ENCODE peak calls at places on chromosomes 16 and 17, in nine cellular contexts. U is transverse colon, R is keratinocyte, L is mucosa of descending colon, B is heart left ventricle, P is neural crest cell, X is neural progenitor cell, Q is GM12865, C is foreskin keratinocyte. H is an unnamed sample.
A peak's percentile ranks its signal among the peaks of the same experiment; 100 is the strongest.

GRCh38 chr16:426115-426905 is 861 bp downstream of the RAB11FIP3 start:
- DNase-seq in U (peak; percentile 25), R (no peak), L (peak; percentile 48), B (peak; percentile 27), P (no peak), X (peak; percentile 42), Q (peak; percentile 31), C (no peak), H (peak; percentile 38)

GRCh38 chr16:57137566-57138273 is 45.3 kb downstream of the CPNE2 start:
- DNase-seq in U (no peak), R (no peak), L (peak; percentile 24), B (no peak), P (no peak), X (no peak), Q (no peak), C (no peak), H (no peak)

GRCh38 chr17:78110363-78111011 is 18.1 kb downstream of the TMC6 start:
- DNase-seq in U (no peak), R (no peak), L (no peak), B (no peak), P (no peak), X (no peak), Q (no peak), C (no peak), H (no peak)

GRCh38 chr16:28528463-28528867 is 10.3 kb downstream of the NUPR1 start:
- DNase-seq in U (no peak), R (no peak), L (no peak), B (no peak), P (no peak), X (no peak), Q (no peak), C (no peak), H (no peak)

GRCh38 chr16:2977440-2977839 is 2.8 kb downstream of the PKMYT1 start:
- DNase-seq in U (peak; percentile 52), R (no peak), L (peak; percentile 63), B (no peak), P (no peak), X (no peak), Q (no peak), C (no peak), H (no peak)

GRCh38 chr17:82440377-82440981 is 10.1 kb downstream of the CYBC1 start:
- DNase-seq in U (no peak), R (no peak), L (no peak), B (no peak), P (no peak), X (no peak), Q (no peak), C (no peak), H (no peak)

GRCh38 chr16:73000020-73000906 is 47.7 kb downstream of the ZFHX3 start:
- DNase-seq in U (no peak), R (no peak), L (no peak), B (peak; percentile 36), P (peak; percentile 50), X (no peak), Q (no peak), C (no peak), H (no peak)

GRCh38 chr17:17515921-17516295 is 19.7 kb upstream of the RASD1 start:
- DNase-seq in U (no peak), R (no peak), L (no peak), B (no peak), P (no peak), X (no peak), Q (no peak), C (no peak), H (no peak)

GRCh38 chr17:57669671-57670529 is 75.2 kb downstream of the CCDC182 start:
- DNase-seq in U (no peak), R (no peak), L (no peak), B (no peak), P (no peak), X (no peak), Q (no peak), C (no peak), H (no peak)

GRCh38 chr17:68184816-68185436 is 62.9 kb upstream of the AMZ2 start:
- DNase-seq in U (no peak), R (no peak), L (no peak), B (no peak), P (no peak), X (no peak), Q (peak; percentile 73), C (no peak), H (no peak)

GRCh38 chr17:34386925-34387550 is 24.0 kb upstream of the CCL1 start:
- DNase-seq in U (no peak), R (no peak), L (no peak), B (peak; percentile 10), P (no peak), X (no peak), Q (no peak), C (no peak), H (no peak)

GRCh38 chr17:21058098-21058893 is 15.5 kb upstream of the USP22 start:
- DNase-seq in U (no peak), R (no peak), L (no peak), B (no peak), P (no peak), X (no peak), Q (no peak), C (no peak), H (no peak)
- TF ChIP-seq CTCF in U (no peak), R (peak; percentile 22), L (no peak), B (no peak), P (no peak), X (no peak), Q (no peak), C (peak; percentile 53), H (no peak)

GRCh38 chr16:9003322-9003721 is 39.6 kb upstream of the USP7 start:
- DNase-seq in U (peak; percentile 82), R (no peak), L (peak; percentile 66), B (no peak), P (no peak), X (no peak), Q (no peak), C (no peak), H (no peak)
- TF ChIP-seq CTCF in U (no peak), R (no peak), L (no peak), B (no peak), P (no peak), X (no peak), Q (no peak), C (no peak), H (no peak)

GRCh38 chr16:79893445-79893844 is 292.9 kb upstream of the MAF start:
- DNase-seq in U (no peak), R (no peak), L (no peak), B (no peak), P (no peak), X (no peak), Q (no peak), C (no peak), H (no peak)
- TF ChIP-seq CTCF in U (no peak), R (no peak), L (no peak), B (no peak), P (no peak), X (no peak), Q (no peak), C (no peak), H (no peak)

GRCh38 chr17:29107084-29107483 is 64.1 kb downstream of the PIPOX start:
- DNase-seq in U (no peak), R (no peak), L (no peak), B (no peak), P (no peak), X (no peak), Q (no peak), C (no peak), H (no peak)
- TF ChIP-seq CTCF in U (no peak), R (no peak), L (no peak), B (no peak), P (no peak), X (no peak), Q (no peak), C (no peak), H (no peak)